ENCODE peak calls at places on chromosomes 3 and 15, in five cellular contexts. Q is CD8-positive, alpha-beta T cell; Z is myocyte; D is lower lobe of right lung; O is neuronal stem cell. N is an unnamed sample.

GRCh38 chr3:137259709-137260108 is 301.9 kb downstream of the IL20RB start:
- DNase-seq in Q (no peak), Z (no peak), D (no peak), O (no peak), N (no peak)

GRCh38 chr3:78867409-78868372 is 900.1 kb downstream of the ROBO1 start:
- DNase-seq in Q (no peak), Z (no peak), D (no peak), O (no peak), N (no peak)

GRCh38 chr15:25182736-25183445 is 228.1 kb downstream of the SNRPN start:
- DNase-seq in Q (peak), Z (no peak), D (peak), O (no peak), N (peak)

GRCh38 chr3:52396907-52397591 is 47.9 kb downstream of the SEMA3G start:
- DNase-seq in Q (no peak), Z (no peak), D (peak), O (no peak), N (no peak)

GRCh38 chr15:70266412-70267089 is 168.8 kb upstream of the TLE3 start:
- DNase-seq in Q (no peak), Z (peak), D (peak), O (no peak), N (peak)

GRCh38 chr3:124791639-124792111 is 61.4 kb downstream of the UMPS start:
- DNase-seq in Q (no peak), Z (peak), D (no peak), O (no peak), N (no peak)

GRCh38 chr3:66378256-66378655 is 122.6 kb downstream of the LRIG1 start:
- DNase-seq in Q (no peak), Z (no peak), D (no peak), O (peak), N (no peak)

GRCh38 chr3:106176734-106177133 is 307.9 kb upstream of the CBLB start:
- DNase-seq in Q (peak), Z (no peak), D (no peak), O (no peak), N (no peak)

GRCh38 chr3:30597769-30598134 is 8.6 kb upstream of the TGFBR2 start:
- DNase-seq in Q (no peak), Z (no peak), D (no peak), O (no peak), N (no peak)